ENCODE peak calls at places on chromosomes 4 and X, in nine cellular contexts. E is mammary epithelial cell, U is HFF-Myc, W is upper lobe of right lung, S is right lobe of liver, P is tibial nerve, D is psoas muscle, H is progenitor cell of endocrine pancreas, C is AG04450. I is an unnamed sample.

GRCh38 chr4:170134821-170135220 is 45.1 kb upstream of the AADAT start:
- DNase-seq in H (no peak), P (no peak), W (no peak), C (no peak), S (no peak), D (no peak), U (no peak), E (no peak), I (no peak)

GRCh38 chr4:35365186-35365585 is 879.1 kb downstream of the ARAP2 start:
- DNase-seq in E (no peak), C (no peak), W (no peak), D (no peak), H (no peak), U (no peak), S (no peak), P (no peak), I (no peak)

GRCh38 chrX:675896-676295 is 45.3 kb downstream of the SHOX start:
- DNase-seq in C (no peak), P (no peak), S (no peak), U (no peak), H (no peak), W (no peak), D (no peak), E (no peak), I (no peak)

GRCh38 chr4:8168232-8168631 is 9.6 kb upstream of the ABLIM2 start:
- DNase-seq in P (no peak), U (no peak), D (no peak), H (no peak), W (no peak), C (no peak), E (no peak), S (no peak), I (no peak)

GRCh38 chrX:21721175-21721574 is 36.7 kb downstream of the SMPX start:
- DNase-seq in H (no peak), P (no peak), D (no peak), E (no peak), U (no peak), S (no peak), C (no peak), W (no peak), I (no peak)

GRCh38 chr4:169573889-169574288 is 38.5 kb downstream of the NEK1 start:
- DNase-seq in W (no peak), S (no peak), P (no peak), E (no peak), D (no peak), C (no peak), H (no peak), U (no peak), I (no peak)

GRCh38 chrX:130728208-130728607 is 174.8 kb downstream of the ENOX2 start:
- DNase-seq in P (no peak), U (no peak), W (no peak), H (no peak), D (no peak), S (no peak), C (no peak), E (peak), I (no peak)

GRCh38 chr4:100106982-100107381 is 83.3 kb downstream of the DDIT4L start:
- DNase-seq in H (no peak), W (no peak), D (no peak), P (no peak), S (no peak), C (no peak), E (no peak), U (no peak), I (no peak)

GRCh38 chrX:122816288-122816687 is 367.8 kb upstream of the GRIA3 start:
- DNase-seq in H (no peak), S (no peak), W (no peak), P (no peak), C (no peak), E (no peak), D (no peak), U (no peak), I (peak)

GRCh38 chr4:101813604-101814003 is 23.1 kb downstream of the BANK1 start:
- DNase-seq in P (no peak), S (no peak), W (no peak), E (no peak), C (no peak), D (no peak), U (no peak), H (no peak), I (no peak)

GRCh38 chr4:140176735-140177134 is 22.8 kb upstream of the MAML3 start:
- DNase-seq in W (no peak), P (no peak), D (no peak), U (peak), H (no peak), S (no peak), E (peak), C (no peak), I (no peak)

GRCh38 chr4:46927201-46927600 is 18.2 kb upstream of the COX7B2 start:
- DNase-seq in E (no peak), P (no peak), S (no peak), H (no peak), W (no peak), C (no peak), U (no peak), D (no peak), I (no peak)

GRCh38 chr4:181684310-181684709 is 558.9 kb upstream of the TENM3 start:
- DNase-seq in C (peak), E (no peak), D (no peak), P (no peak), U (no peak), H (no peak), S (no peak), W (no peak), I (no peak)

GRCh38 chrX:47843363-47843762 is 6.7 kb downstream of the ZNF81 start:
- DNase-seq in E (no peak), C (no peak), D (no peak), P (no peak), U (no peak), H (no peak), S (no peak), W (no peak), I (no peak)

GRCh38 chrX:72641601-72642000 is 69.0 kb upstream of the HDAC8 start:
- DNase-seq in W (no peak), E (peak), P (no peak), H (no peak), C (no peak), S (no peak), D (no peak), U (no peak), I (no peak)

GRCh38 chr4:142420461-142421095 is 425.5 kb downstream of the INPP4B start:
- DNase-seq in W (no peak), D (no peak), S (no peak), U (no peak), C (no peak), H (no peak), E (no peak), P (no peak), I (no peak)

GRCh38 chrX:17738737-17739535 is 1.6 kb downstream of the SCML1 start:
- DNase-seq in U (no peak), D (no peak), H (no peak), S (no peak), P (no peak), C (no peak), W (no peak), E (no peak), I (no peak)

GRCh38 chr4:1053080-1053661 is 41.7 kb downstream of the FGFRL1 start:
- DNase-seq in S (no peak), U (no peak), P (no peak), C (peak), E (no peak), W (peak), H (no peak), D (no peak), I (peak)

GRCh38 chr4:2497931-2498330 is 29.0 kb downstream of the RNF4 start:
- DNase-seq in H (no peak), P (peak), D (no peak), C (no peak), E (no peak), S (no peak), W (no peak), U (no peak), I (peak)

GRCh38 chr4:145061325-145061920 is 36.6 kb downstream of the ANAPC10 start:
- DNase-seq in E (peak), C (peak), W (no peak), U (peak), P (no peak), H (no peak), D (no peak), S (no peak), I (no peak)

GRCh38 chr4:18593297-18594002 is 571.9 kb upstream of the LCORL start:
- DNase-seq in E (peak), C (peak), W (no peak), D (no peak), H (peak), P (peak), S (no peak), U (peak), I (peak)

GRCh38 chr4:84502333-84502954 is 3.4 kb upstream of the NKX6-1 start:
- DNase-seq in C (no peak), P (no peak), S (no peak), W (no peak), H (no peak), D (no peak), U (no peak), E (no peak), I (no peak)

GRCh38 chr4:42816189-42816588 is 76.3 kb upstream of the GRXCR1 start:
- DNase-seq in S (no peak), W (no peak), H (no peak), E (no peak), U (no peak), C (no peak), P (no peak), D (no peak), I (no peak)

GRCh38 chr4:7037425-7037824 is 5.7 kb upstream of the TADA2B start:
- DNase-seq in H (no peak), D (no peak), C (no peak), P (no peak), S (no peak), U (no peak), E (no peak), W (no peak), I (no peak)

GRCh38 chr4:93203708-93204107 is 624.8 kb upstream of the ATOH1 start:
- DNase-seq in C (no peak), E (peak), U (no peak), D (no peak), P (no peak), W (no peak), H (no peak), S (no peak), I (no peak)

GRCh38 chr4:122666527-122667245 is 45.8 kb upstream of the IL21 start:
- DNase-seq in C (peak), H (no peak), S (no peak), E (peak), D (no peak), W (no peak), P (no peak), U (peak), I (no peak)

GRCh38 chr4:124783847-124784246 is 71.3 kb upstream of the ANKRD50 start:
- DNase-seq in S (no peak), H (no peak), W (no peak), P (no peak), U (no peak), C (peak), E (peak), D (no peak), I (no peak)

GRCh38 chr4:124785645-124786044 is 73.1 kb upstream of the ANKRD50 start:
- DNase-seq in E (no peak), U (no peak), D (no peak), P (no peak), H (no peak), W (no peak), S (no peak), C (no peak), I (no peak)
- TF ChIP-seq CTCF in E (peak), U (no peak), D (no peak), P (no peak), H (peak), W (no peak), S (no peak), C (no peak), I (no peak)

GRCh38 chr4:153294631-153295030 is 49.9 kb upstream of the MND1 start:
- DNase-seq in D (no peak), H (no peak), P (no peak), E (peak), W (no peak), U (no peak), S (no peak), C (no peak), I (no peak)

GRCh38 chr4:153296424-153296823 is 48.1 kb upstream of the MND1 start:
- DNase-seq in P (no peak), C (peak), E (peak), H (no peak), S (no peak), W (no peak), D (no peak), U (no peak), I (peak)

GRCh38 chr4:153297116-153297515 is 47.4 kb upstream of the MND1 start:
- DNase-seq in D (no peak), U (no peak), H (no peak), E (no peak), P (no peak), W (no peak), S (no peak), C (no peak), I (no peak)

GRCh38 chr4:153293675-153294057 is 50.8 kb upstream of the MND1 start:
- DNase-seq in W (no peak), E (no peak), C (no peak), S (no peak), D (no peak), H (no peak), U (no peak), P (no peak), I (no peak)

GRCh38 chr4:153295131-153295755 is 49.2 kb upstream of the MND1 start:
- DNase-seq in C (no peak), D (no peak), P (no peak), E (peak), W (no peak), U (no peak), S (no peak), H (no peak), I (no peak)
- TF ChIP-seq CTCF in C (no peak), D (no peak), P (no peak), E (peak), W (no peak), U (no peak), S (no peak), H (no peak), I (no peak)

DNA sequence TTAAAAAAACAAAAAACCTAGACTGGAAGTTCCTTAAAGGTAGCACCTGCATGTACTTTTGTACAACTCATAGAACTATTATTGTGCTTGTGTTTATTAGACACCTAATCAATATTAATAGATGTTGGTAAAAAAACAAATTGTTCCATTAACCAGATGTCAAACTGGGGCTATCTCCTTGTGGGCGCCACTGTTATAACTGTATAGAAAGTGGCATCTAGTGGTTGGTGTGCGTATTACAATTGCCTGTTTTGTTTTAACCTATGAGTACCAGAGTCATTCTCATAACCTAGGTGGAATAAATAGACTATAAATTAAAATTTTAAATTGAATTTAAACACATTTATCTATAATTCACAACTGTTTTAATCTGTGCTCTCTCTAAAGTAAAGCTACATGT is 97.4 kb downstream of the COL4A5 start:
- DNase-seq in U (no peak), W (no peak), D (no peak), H (no peak), P (peak), S (no peak), C (no peak), E (peak), I (no peak)
- TF ChIP-seq CTCF in U (peak), W (peak), D (peak), H (peak), P (peak), S (peak), C (peak), E (peak), I (peak)

DNA sequence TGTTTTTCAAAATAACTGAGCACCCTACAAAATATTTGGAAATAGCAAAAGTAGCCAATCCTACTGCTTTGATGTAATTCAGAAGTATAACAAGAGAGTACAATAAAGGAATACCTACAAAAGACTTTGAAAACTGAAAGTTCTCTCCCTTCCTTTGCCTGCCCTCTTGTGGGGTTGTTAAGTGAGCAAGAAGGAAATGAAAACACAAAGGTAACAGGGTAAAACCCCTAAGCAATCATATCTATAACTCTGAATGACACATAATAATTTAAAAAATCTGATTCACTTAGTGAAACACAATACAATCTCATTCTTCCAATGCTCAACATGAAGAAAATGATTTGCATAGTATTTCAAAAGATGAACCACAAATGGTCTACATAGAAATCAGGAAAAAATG is 98.2 kb downstream of the FRYL start:
- DNase-seq in P (no peak), W (no peak), U (no peak), S (no peak), C (no peak), D (no peak), E (peak), H (no peak), I (no peak)
- TF ChIP-seq CTCF in P (no peak), W (peak), U (peak), S (peak), C (peak), D (peak), E (peak), H (no peak), I (no peak)

GRCh38 chrX:54452920-54453319 is 12.7 kb downstream of the TSR2 start:
- DNase-seq in P (no peak), S (no peak), U (no peak), E (no peak), W (no peak), C (no peak), D (no peak), H (no peak), I (no peak)
- TF ChIP-seq CTCF in P (no peak), S (no peak), U (peak), E (no peak), W (no peak), C (peak), D (no peak), H (peak), I (no peak)

DNA sequence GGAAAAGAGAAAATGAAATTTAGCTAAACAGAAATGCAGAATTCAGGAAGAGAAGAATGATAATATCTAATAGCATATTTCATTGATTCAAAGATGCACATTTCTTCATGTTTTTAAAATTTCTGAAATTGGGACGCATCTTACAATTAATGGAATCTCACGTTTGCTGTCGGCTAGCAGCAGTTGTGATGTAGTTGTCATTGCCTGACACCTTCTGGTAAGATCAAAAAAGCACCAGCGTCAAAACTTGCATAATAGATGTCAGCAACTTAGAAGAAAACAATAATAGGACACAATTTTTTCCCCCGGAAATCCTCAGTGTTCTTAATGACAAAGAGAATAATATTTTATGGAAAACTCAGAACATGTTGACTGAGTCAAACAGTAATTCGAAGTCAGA is 29.8 kb upstream of the SLC7A3 start:
- DNase-seq in P (no peak), W (no peak), U (no peak), E (no peak), S (no peak), D (no peak), H (no peak), C (no peak), I (no peak)
- TF ChIP-seq CTCF in P (no peak), W (no peak), U (no peak), E (peak), S (no peak), D (no peak), H (peak), C (no peak), I (no peak)

GRCh38 chrX:140034916-140035315 is 69.6 kb upstream of the CXorf66 start:
- DNase-seq in H (no peak), U (no peak), E (no peak), S (no peak), P (no peak), C (no peak), W (no peak), D (no peak), I (no peak)
- TF ChIP-seq CTCF in H (peak), U (no peak), E (peak), S (peak), P (no peak), C (peak), W (no peak), D (no peak), I (no peak)